ENCODE peak calls at places on chromosome 6, in seven cellular contexts. U is H1, K is K562, C is HepG2, A is endothelial cell of umbilical vein, H is HCT116, X is GM12878. T is an unnamed sample.

GRCh38 chr6:72406517-72406916 is 215.3 kb upstream of the KCNQ5 start:
- DNase-seq in U (no peak), K (no peak), C (no peak), A (no peak), H (no peak), X (no peak), T (no peak)

GRCh38 chr6:139254196-139254595 is 37.6 kb downstream of the TXLNB start:
- DNase-seq in U (no peak), K (no peak), C (no peak), A (no peak), H (no peak), X (no peak), T (no peak)

GRCh38 chr6:43575772-43576551 is at the start of the genes POLH and XPO5:
- DNase-seq in U (peak; percentile 68), K (peak; percentile 99), C (peak; percentile 92), A (peak; percentile 96), H (peak; percentile 81), X (peak; percentile 82), T (peak; percentile 99)

GRCh38 chr6:2989332-2990178 is 10.1 kb upstream of the NQO2 start:
- DNase-seq in U (peak; percentile 73), K (peak; percentile 100), C (peak; percentile 97), A (peak; percentile 96), H (peak; percentile 96), X (peak; percentile 83), T (peak; percentile 73)

GRCh38 chr6:143149771-143150170 is 89.1 kb downstream of the AIG1 start:
- DNase-seq in U (no peak), K (no peak), C (no peak), A (no peak), H (no peak), X (no peak), T (no peak)

GRCh38 chr6:17311595-17312311 is 30.6 kb downstream of the RBM24 start:
- DNase-seq in U (no peak), K (peak; percentile 37), C (peak; percentile 98), A (no peak), H (no peak), X (no peak), T (no peak)

GRCh38 chr6:166707045-166707444 is 80.0 kb upstream of the RPS6KA2 start:
- DNase-seq in U (peak; percentile 34), K (peak; percentile 30), C (peak; percentile 22), A (peak; percentile 54), H (no peak), X (no peak), T (peak; percentile 45)

GRCh38 chr6:155388546-155388945 is 67.1 kb downstream of the NOX3 start:
- DNase-seq in U (no peak), K (no peak), C (no peak), A (no peak), H (no peak), X (no peak), T (no peak)

GRCh38 chr6:27280064-27280539 is 32.0 kb downstream of the POM121L2 start:
- DNase-seq in U (no peak), K (peak; percentile 90), C (peak; percentile 65), A (peak; percentile 39), H (peak; percentile 45), X (no peak), T (peak; percentile 31)
- H3K9ac ChIP-seq in U (peak overlapping the region; percentile 56), K (peak overlapping the region; percentile 94), C (peak overlapping the region; percentile 50), A (no peak overlapping the region), H (peak overlapping the region; percentile 43), X (no peak overlapping the region), T (no peak overlapping the region)

GRCh38 chr6:150865406-150866146 is at the start of gene MTHFD1L:
- DNase-seq in U (no peak), K (peak; percentile 89), C (peak; percentile 73), A (peak; percentile 86), H (peak; percentile 44), X (no peak), T (peak; percentile 93)
- TF ChIP-seq POLR2AphosphoS5 in U (peak; percentile 81), K (no peak), C (no peak), A (peak; percentile 66), H (peak; percentile 80), X (peak; percentile 74), T (peak; percentile 72)

GRCh38 chr6:491233-491632 is 99.7 kb downstream of the IRF4 start:
- DNase-seq in U (no peak), K (no peak), C (no peak), A (no peak), H (no peak), X (no peak), T (no peak)
- H3K4me2 ChIP-seq in U (no peak overlapping the region), K (no peak overlapping the region), C (no peak overlapping the region), A (no peak overlapping the region), H (no peak overlapping the region), X (no peak overlapping the region), T (no peak overlapping the region)

DNA sequence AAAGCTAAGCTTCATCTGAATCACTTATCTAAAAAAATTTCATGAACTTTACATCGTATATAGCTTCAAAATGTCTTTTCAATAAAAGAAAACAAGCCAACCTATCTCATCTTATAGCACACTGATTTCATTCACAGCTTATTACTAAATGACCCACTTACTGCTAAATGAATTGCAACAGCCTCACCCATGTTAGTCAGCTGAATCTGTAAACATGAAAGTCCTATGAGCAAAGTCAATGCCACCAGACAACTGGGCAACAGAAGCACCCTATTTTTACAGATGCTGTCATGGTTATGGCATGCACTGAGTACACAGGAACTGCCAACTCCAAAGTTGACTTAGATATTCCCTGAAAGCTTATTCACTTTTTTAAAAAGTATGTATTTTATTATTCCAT is 41.2 kb upstream of the DST start:
- DNase-seq in U (no peak), K (no peak), C (peak; percentile 98), A (peak; percentile 46), H (no peak), X (no peak), T (no peak)
- H3K9ac ChIP-seq in U (no peak overlapping the region), K (no peak overlapping the region), C (peak overlapping the region; percentile 4), A (no peak overlapping the region), H (no peak overlapping the region), X (no peak overlapping the region), T (peak overlapping the region; percentile 27)

DNA sequence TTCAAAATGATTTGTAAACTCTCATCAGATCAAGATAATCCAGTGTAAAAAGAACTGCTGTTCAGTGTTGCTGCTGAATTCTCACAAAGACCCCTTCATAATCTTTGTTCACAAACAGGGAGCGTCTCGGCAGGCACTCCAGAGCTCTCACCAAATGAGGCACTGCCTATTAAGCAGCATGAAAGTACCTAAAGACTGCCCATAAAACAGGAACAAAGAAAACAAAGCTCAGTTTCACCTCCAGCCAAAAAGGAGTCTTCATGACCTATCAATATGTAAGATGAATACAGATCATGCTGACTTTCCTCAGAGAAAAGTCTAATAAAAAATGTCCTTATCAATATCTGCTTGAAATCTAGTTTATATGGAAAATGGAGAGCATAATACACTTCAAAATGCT is 41.8 kb downstream of the GPR63 start:
- DNase-seq in U (no peak), K (no peak), C (no peak), A (no peak), H (no peak), X (peak; percentile 76), T (no peak)
- TF ChIP-seq POLR2AphosphoS5 in U (no peak), K (no peak), C (no peak), A (no peak), H (no peak), X (peak; percentile 40), T (no peak)

DNA sequence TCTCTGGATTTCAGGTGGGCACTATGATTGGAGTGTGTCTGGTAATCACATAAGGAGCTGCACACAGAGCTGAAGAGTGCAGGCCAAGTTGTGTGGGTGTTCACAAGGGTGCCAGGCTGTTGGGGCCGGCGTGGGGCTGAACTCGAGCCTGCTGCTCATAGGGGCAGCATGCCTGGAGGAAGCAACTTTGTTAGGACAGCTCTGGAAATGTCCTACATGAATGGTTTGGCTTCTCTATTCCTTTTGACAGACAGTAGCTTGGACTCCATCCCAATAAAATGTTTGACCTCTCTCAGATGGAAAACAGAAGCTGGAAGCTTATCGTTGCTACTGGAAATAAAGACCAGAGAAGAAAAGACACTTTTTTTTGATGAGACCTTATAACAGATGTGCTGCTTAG is 80.5 kb upstream of the EEF1E1 start:
- DNase-seq in U (no peak), K (no peak), C (no peak), A (no peak), H (no peak), X (no peak), T (no peak)
- H3K4me2 ChIP-seq in U (no peak overlapping the region), K (no peak overlapping the region), C (no peak overlapping the region), A (no peak overlapping the region), H (no peak overlapping the region), X (no peak overlapping the region), T (peak overlapping the region; percentile 39)

GRCh38 chr6:151081658-151082057 is 158.1 kb upstream of the AKAP12 start:
- DNase-seq in U (no peak), K (no peak), C (no peak), A (no peak), H (no peak), X (no peak), T (no peak)
- H3K9ac ChIP-seq in U (no peak overlapping the region), K (no peak overlapping the region), C (no peak overlapping the region), A (no peak overlapping the region), H (peak overlapping the region; percentile 56), X (no peak overlapping the region), T (no peak overlapping the region)

GRCh38 chr6:40386200-40386599 is 201.0 kb downstream of the LRFN2 start:
- DNase-seq in U (no peak), K (no peak), C (no peak), A (no peak), H (no peak), X (no peak), T (peak; percentile 0)
- TF ChIP-seq POLR2AphosphoS5 in U (no peak), K (no peak), C (no peak), A (no peak), H (no peak), X (no peak), T (no peak)

GRCh38 chr6:146887447-146888077 is 288.8 kb downstream of the ADGB start:
- DNase-seq in U (no peak), K (no peak), C (peak; percentile 11), A (no peak), H (no peak), X (no peak), T (no peak)
- H3K4me2 ChIP-seq in U (no peak overlapping the region), K (peak overlapping the region; percentile 61), C (peak overlapping the region; percentile 5), A (no peak overlapping the region), H (no peak overlapping the region), X (no peak overlapping the region), T (no peak overlapping the region)

T was measured in SK-N-SH.